ENCODE peak calls at places on chromosomes 6 and 20, in eight cellular contexts. Q, Z, T, P, V, F, K and O are unnamed samples.
A peak's percentile ranks its signal among the peaks of the same experiment; 100 is the strongest.

GRCh38 chr6:84546427-84546914 is 217.9 kb downstream of the TBX18 start:
- DNase-seq in K (no peak), Q (no peak), P (no peak), F (no peak), T (no peak), Z (no peak), V (no peak), O (peak; percentile 40)

GRCh38 chr6:16504608-16505007 is 256.7 kb downstream of the ATXN1 start:
- DNase-seq in T (no peak), V (no peak), F (no peak), K (no peak), Z (no peak), Q (no peak), P (no peak), O (no peak)

GRCh38 chr6:137709424-137710281 is 157.4 kb upstream of the TNFAIP3 start:
- DNase-seq in P (no peak), Q (peak; percentile 88), Z (no peak), V (no peak), K (no peak), T (no peak), F (no peak), O (no peak)

GRCh38 chr6:115977220-115977619 is 83.5 kb downstream of the FRK start:
- DNase-seq in K (no peak), V (no peak), T (no peak), Z (no peak), F (no peak), Q (no peak), P (no peak), O (no peak)

GRCh38 chr6:7697820-7698623 is 27.9 kb upstream of the BMP6 start:
- DNase-seq in F (no peak), Z (no peak), P (no peak), T (no peak), V (no peak), K (no peak), Q (peak; percentile 97), O (no peak)

GRCh38 chr6:15608406-15608805 is 54.4 kb downstream of the DTNBP1 start:
- DNase-seq in Z (no peak), Q (peak; percentile 89), P (no peak), V (no peak), K (no peak), T (no peak), F (no peak), O (no peak)

GRCh38 chr20:33490023-33490933 is at the start of gene CBFA2T2:
- DNase-seq in T (peak; percentile 38), Q (peak; percentile 55), K (peak; percentile 11), Z (peak; percentile 33), P (no peak), F (no peak), V (no peak), O (no peak)

GRCh38 chr6:168089186-168090063 is 10.4 kb upstream of the FRMD1 start:
- DNase-seq in K (no peak), T (no peak), V (no peak), Z (no peak), P (no peak), Q (no peak), F (no peak), O (no peak)

GRCh38 chr6:155495011-155495768 is 39.6 kb upstream of the NOX3 start:
- DNase-seq in K (no peak), Q (peak; percentile 92), P (no peak), T (no peak), Z (no peak), F (peak; percentile 9), V (no peak), O (peak; percentile 55)

GRCh38 chr6:163460307-163460782 is 45.8 kb downstream of the QKI start:
- DNase-seq in V (no peak), K (no peak), T (no peak), F (no peak), Q (peak; percentile 42), P (no peak), Z (no peak), O (no peak)

GRCh38 chr6:158500016-158500735 is 59.7 kb upstream of the TMEM181 start:
- DNase-seq in P (no peak), F (no peak), V (no peak), T (no peak), Q (peak; percentile 59), K (no peak), Z (no peak), O (no peak)

GRCh38 chr6:159036673-159037072 is 8.1 kb downstream of the TAGAP start:
- DNase-seq in F (no peak), K (no peak), T (no peak), P (no peak), V (no peak), Q (no peak), Z (no peak), O (no peak)